ENCODE peak calls at places on chromosomes 16 and 17, in ten cellular contexts. W is adrenal gland, K is cardiac muscle cell, N is fibroblast of lung, X is GM23248, R is heart left ventricle, D is thoracic aorta, L is upper lobe of right lung, G is Panc1, F is DND-41. U is an unnamed sample. For H3K4me1, the result is how much of the 10 kb centered on the place peaks cover.

GRCh38 chr17:7951143-7951792 is 19.3 kb downstream of the CNTROB start:
- DNase-seq in W (no peak), L (no peak), R (no peak), G (no peak), X (no peak), K (no peak), N (no peak), D (no peak), F (no peak), U (no peak)

GRCh38 chr17:35002876-35003551 is 22.7 kb downstream of the LIG3 start:
- DNase-seq in W (no peak), G (no peak), L (no peak), R (peak), F (no peak), X (peak), K (no peak), D (no peak), N (peak), U (peak)

GRCh38 chr16:56683424-56684162 is 1.3 kb downstream of the MT1X start:
- DNase-seq in K (no peak), L (no peak), R (no peak), N (no peak), D (no peak), G (no peak), W (no peak), X (no peak), F (no peak), U (peak)

GRCh38 chr16:10514369-10515055 is 65.9 kb downstream of the EMP2 start:
- DNase-seq in L (no peak), K (peak), F (peak), D (no peak), N (peak), G (peak), R (no peak), X (peak), W (peak), U (peak)

GRCh38 chr16:57042157-57043111 is 49.9 kb upstream of the CPNE2 start:
- DNase-seq in R (no peak), G (no peak), F (no peak), X (no peak), N (peak), D (no peak), W (peak), K (no peak), L (no peak), U (no peak)

GRCh38 chr17:73595068-73595865 is 49.0 kb downstream of the SDK2 start:
- DNase-seq in G (no peak), X (no peak), L (peak), R (peak), W (no peak), D (no peak), N (no peak), K (peak), F (peak), U (peak)

GRCh38 chr17:9028171-9028570 is 6.9 kb downstream of the NTN1 start:
- DNase-seq in R (no peak), N (no peak), F (no peak), L (no peak), D (no peak), X (no peak), K (no peak), W (no peak), G (no peak), U (no peak)

GRCh38 chr17:79205688-79206205 is 131.1 kb downstream of the ENGASE start:
- DNase-seq in F (no peak), D (no peak), X (no peak), R (no peak), K (no peak), N (no peak), G (no peak), W (no peak), L (no peak), U (no peak)

GRCh38 chr17:68398731-68399637 is 58.3 kb downstream of the WIPI1 start:
- DNase-seq in W (peak), L (peak), G (peak), K (peak), D (no peak), X (peak), N (peak), F (peak), R (peak), U (peak)

GRCh38 chr17:45248132-45248936 is 13.6 kb downstream of the SPATA32 start:
- DNase-seq in F (peak), X (no peak), D (no peak), K (no peak), G (no peak), R (no peak), W (peak), N (peak), L (peak), U (peak)

GRCh38 chr17:651596-651995 is 63.0 kb downstream of the VPS53 start:
- DNase-seq in D (no peak), W (no peak), R (no peak), K (no peak), G (no peak), N (no peak), F (no peak), X (no peak), L (no peak), U (no peak)

GRCh38 chr17:43669971-43670644 is 8.4 kb upstream of the MEOX1 start:
- DNase-seq in W (no peak), R (no peak), N (peak), L (no peak), D (no peak), K (no peak), F (no peak), G (no peak), X (no peak), U (peak)

DNA sequence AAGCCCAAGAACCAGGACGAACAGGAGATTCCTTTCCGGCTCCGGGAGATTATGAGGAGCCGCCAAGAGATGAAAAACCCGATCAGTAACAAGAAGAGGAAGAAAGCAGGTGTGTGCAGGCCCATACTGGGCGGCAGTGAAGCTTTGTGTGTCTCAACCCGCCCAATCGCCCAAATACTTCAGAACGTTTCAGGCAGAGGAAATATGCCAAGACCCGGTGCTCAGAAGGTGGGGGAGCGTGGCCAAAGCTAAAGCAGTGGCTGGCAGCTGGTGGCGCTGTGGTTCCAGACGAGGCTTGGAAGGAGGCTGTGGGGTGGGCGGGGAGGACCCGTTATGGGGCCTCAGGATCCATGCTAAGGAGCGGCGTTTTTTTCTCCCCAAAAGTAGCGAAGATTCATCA is 1.2 kb downstream of the CCDC137 start:
- DNase-seq in X (peak), W (no peak), F (peak), K (no peak), D (no peak), L (no peak), G (no peak), N (no peak), R (no peak), U (no peak)
- H3K4me3 ChIP-seq in X (peak), W (no peak), F (no peak), K (no peak), D (no peak), L (no peak), G (peak), N (no peak), R (no peak), U (no peak)

GRCh38 chr17:61188081-61188480 is 211.6 kb upstream of the TBX2 start:
- DNase-seq in G (no peak), L (no peak), X (no peak), R (no peak), K (no peak), D (no peak), N (no peak), F (no peak), W (no peak), U (no peak)
- H3K4me1 ChIP-seq in G (under half), L (under half), X (under half), R (under half), K (under half), D (under half), N (under half), F (under half), W (under half), U (under half)

GRCh38 chr16:29745126-29745852 is 501 bp downstream of the C16orf54 start:
- DNase-seq in W (no peak), R (no peak), L (peak), N (no peak), F (peak), K (no peak), G (no peak), D (no peak), X (no peak), U (no peak)

GRCh38 chr16:29744541-29745101 is 1.2 kb downstream of the C16orf54 start:
- DNase-seq in W (no peak), K (no peak), F (peak), R (no peak), D (no peak), N (no peak), G (no peak), X (no peak), L (no peak), U (no peak)

GRCh38 chr16:29743475-29743826 is 2.3 kb downstream of the C16orf54 start:
- DNase-seq in G (no peak), X (no peak), L (no peak), F (no peak), D (no peak), R (no peak), K (no peak), W (no peak), N (no peak), U (no peak)

GRCh38 chr16:29742683-29743275 is 3.0 kb downstream of the C16orf54 start:
- DNase-seq in K (no peak), R (no peak), F (no peak), G (no peak), X (no peak), L (no peak), D (no peak), N (no peak), W (no peak), U (peak)

GRCh38 chr16:29743827-29744531 is 1.8 kb downstream of the C16orf54 start:
- DNase-seq in R (no peak), X (no peak), W (no peak), D (no peak), L (no peak), N (no peak), K (peak), F (no peak), G (no peak), U (no peak)
- H3K4me3 ChIP-seq in R (no peak), X (no peak), W (no peak), D (no peak), L (peak), N (no peak), K (no peak), F (no peak), G (no peak), U (no peak)

DNA sequence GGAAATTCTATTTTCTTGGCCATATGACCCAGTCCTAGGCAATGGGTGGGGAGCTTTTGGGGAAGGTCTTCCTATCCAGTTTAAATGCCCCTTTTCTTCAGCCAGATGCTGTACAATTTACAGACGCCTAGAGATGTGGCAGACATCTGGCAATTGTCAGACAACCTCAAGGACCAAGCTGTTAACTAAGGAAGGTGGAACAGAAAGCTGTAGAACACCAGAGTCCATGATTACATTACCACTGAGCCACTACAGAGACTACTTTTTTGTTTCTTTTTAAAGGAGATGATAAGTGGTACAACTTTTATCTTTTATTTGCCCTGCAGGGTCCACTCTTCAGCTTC is 21.1 kb upstream of the CORO6 start:
- DNase-seq in K (no peak), G (no peak), D (no peak), R (no peak), X (no peak), W (no peak), F (no peak), N (no peak), L (no peak), U (no peak)
- H3K4me1 ChIP-seq in K (under half), G (under half), D (half or more), R (half or more), X (under half), W (under half), F (under half), N (under half), L (half or more), U (half or more)

GRCh38 chr17:4901108-4901647 is 1.7 kb downstream of the CHRNE start:
- DNase-seq in L (no peak), G (no peak), X (no peak), W (no peak), N (no peak), R (no peak), D (no peak), K (no peak), F (no peak), U (no peak)
- H3K4me3 ChIP-seq in L (peak), G (no peak), X (no peak), W (no peak), N (no peak), R (no peak), D (peak), K (no peak), F (no peak), U (no peak)

DNA sequence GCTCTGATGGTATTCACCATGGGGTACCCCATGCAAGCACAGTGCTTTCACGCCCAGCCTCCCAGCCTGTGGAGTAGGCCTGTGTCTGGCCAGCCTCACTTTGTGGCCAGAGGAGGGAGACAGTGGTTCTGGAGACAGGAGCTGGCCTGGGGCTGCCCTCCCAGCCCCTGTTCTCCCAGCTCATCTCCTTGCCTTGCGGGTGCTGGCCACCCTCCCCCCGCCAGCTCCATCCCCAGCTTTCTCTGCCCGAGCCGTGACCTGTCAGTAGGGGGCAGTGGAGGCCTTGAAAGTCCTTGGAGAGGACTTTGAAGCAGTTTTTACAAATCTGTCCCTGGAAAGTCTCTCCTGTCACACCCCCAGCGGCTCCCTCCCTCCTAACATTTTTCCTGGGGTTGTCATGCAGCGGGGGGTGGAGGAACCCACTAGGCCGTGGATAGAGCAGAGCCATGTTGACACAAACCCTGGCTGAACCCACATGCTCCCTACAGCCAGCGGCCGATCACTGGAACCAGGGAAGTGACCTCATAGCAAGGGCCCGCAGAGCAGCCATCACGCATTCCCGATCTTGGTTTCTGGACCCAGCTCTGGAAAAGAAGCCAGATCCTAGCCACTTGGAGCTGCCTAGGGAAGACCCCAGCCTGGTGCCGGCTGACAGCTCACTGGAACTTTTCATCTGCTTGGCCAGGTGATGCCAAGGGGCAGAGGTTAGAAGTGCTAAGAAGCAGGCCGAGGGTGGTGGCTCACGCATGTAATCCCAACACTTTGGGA is 289.4 kb downstream of the SEC14L1 start:
- DNase-seq in D (peak), N (peak), G (no peak), W (peak), L (peak), X (peak), K (peak), R (peak), F (peak), U (peak)
- H3K4me1 ChIP-seq in D (half or more), N (half or more), G (half or more), W (half or more), L (half or more), X (half or more), K (half or more), R (half or more), F (half or more), U (half or more)

DNA sequence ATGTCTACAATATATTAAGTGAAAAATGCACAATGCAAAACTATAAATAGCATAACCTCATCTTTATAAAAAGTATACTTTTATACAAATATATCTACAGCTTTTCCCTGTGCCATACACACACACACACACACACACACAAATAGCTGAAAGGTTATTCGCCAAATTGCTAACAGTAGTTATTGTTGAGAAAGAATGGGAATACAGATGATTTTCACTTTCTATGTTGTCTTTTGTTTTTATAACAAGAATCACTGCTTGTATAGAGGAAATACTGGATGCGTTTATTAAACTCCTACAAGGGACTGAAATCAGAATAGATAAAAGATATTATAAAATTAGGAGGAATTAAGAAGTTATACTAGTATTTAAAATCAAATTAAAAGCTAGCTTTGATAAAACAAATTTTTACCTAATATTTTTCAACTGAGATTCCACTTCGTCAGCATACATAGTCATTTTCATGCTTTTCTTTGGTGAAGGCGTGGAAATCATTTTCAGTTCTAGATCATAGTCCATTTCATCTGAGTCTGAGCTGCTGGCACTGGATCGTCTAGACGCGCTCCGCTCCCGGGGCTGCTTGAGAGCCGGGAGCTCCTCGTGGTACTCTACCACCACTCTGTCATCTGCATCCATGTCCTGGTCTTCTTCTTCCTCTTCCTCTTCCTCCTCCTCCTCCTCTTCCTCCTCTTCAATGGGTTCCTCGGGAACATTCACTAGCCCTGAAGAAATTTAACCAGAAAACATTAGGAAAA is 17.0 kb upstream of the ITGAE start:
- DNase-seq in L (no peak), F (no peak), K (no peak), N (no peak), R (no peak), G (no peak), D (no peak), X (no peak), W (no peak), U (no peak)
- H3K4me3 ChIP-seq in L (no peak), F (no peak), K (no peak), N (no peak), R (no peak), G (no peak), D (no peak), X (no peak), W (no peak), U (no peak)

GRCh38 chr17:17109231-17109630 is 67.0 kb downstream of the MPRIP start:
- DNase-seq in R (no peak), K (no peak), X (no peak), W (no peak), N (no peak), L (no peak), F (no peak), D (no peak), G (no peak), U (peak)
- H3K4me1 ChIP-seq in R (half or more), K (under half), X (under half), W (under half), N (under half), L (half or more), F (under half), D (under half), G (under half), U (half or more)

DNA sequence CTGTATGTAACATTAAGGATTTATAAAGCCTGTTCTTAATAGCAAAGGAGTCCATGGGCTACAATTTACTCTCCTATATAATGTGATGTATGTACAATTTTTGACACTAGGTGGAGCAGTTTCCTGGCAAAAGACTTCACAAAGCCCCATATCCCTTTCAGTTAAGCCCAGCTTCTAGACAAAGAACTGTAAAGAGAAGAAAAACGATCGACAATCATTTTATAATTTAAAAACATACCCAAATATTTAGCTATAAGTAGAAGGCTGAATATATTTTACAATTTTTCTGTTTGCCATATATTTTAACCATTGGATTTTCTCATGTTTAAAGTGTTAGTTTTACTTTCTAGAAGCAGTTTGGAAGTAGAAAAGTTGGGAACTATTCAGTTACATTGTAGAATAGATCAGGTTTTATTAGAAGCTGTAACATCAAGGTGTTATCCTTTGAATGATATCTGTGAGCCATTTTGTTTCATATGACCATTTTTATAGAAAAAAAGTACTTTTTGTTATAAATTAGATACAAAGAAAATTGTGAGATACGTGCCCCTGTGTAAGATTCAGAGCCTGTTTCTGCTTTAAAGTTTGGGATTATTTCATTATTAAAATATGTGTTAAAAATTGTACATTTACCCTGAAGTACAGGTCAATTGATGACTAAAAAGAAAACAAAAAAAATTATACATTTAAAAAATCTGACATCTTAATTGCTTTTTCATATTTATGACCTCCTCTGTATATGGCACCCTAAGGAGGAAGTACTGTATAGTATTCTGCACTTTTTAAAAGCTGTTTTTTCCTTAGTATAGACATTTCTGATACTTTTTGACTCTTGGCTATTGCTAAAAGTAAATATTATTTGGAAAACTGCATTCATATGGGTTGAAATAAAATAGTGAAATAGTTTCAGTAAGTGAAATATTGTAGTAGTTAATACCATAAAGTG is 46.3 kb downstream of the VMP1 start:
- DNase-seq in K (peak), R (no peak), W (no peak), L (no peak), X (peak), G (peak), F (peak), D (no peak), N (peak), U (no peak)
- H3K4me3 ChIP-seq in K (no peak), R (no peak), W (no peak), L (peak), X (peak), G (no peak), F (no peak), D (peak), N (peak), U (no peak)